ENCODE peak calls at places on chromosomes 7 and 10, in five cellular contexts. One of them, this sample, is unnamed.

GRCh38 chr10:51950996-51951392 is 251.6 kb upstream of the CSTF2T start:
- DNase-seq in sigmoid colon: no peak
- DNase-seq in upper lobe of right lung: no peak
- DNase-seq in AG04450: no peak
- DNase-seq in endothelial cell of umbilical vein: no peak
- DNase-seq in this sample: no peak

GRCh38 chr10:77899080-77899477 is 27.5 kb downstream of the DLG5 start:
- DNase-seq in sigmoid colon: no peak
- DNase-seq in upper lobe of right lung: no peak
- DNase-seq in AG04450: no peak
- DNase-seq in endothelial cell of umbilical vein: no peak
- DNase-seq in this sample: no peak

GRCh38 chr10:123560301-123561144 is 105.6 kb upstream of the GPR26 start:
- DNase-seq in sigmoid colon: peak
- DNase-seq in upper lobe of right lung: no peak
- DNase-seq in AG04450: no peak
- DNase-seq in endothelial cell of umbilical vein: no peak
- DNase-seq in this sample: peak

GRCh38 chr7:685540-685939 is 41.0 kb upstream of the DNAAF5 start:
- DNase-seq in sigmoid colon: no peak
- DNase-seq in upper lobe of right lung: no peak
- DNase-seq in AG04450: no peak
- DNase-seq in endothelial cell of umbilical vein: no peak
- DNase-seq in this sample: no peak

GRCh38 chr10:43198682-43199005 is 60.4 kb downstream of the CSGALNACT2 start:
- DNase-seq in sigmoid colon: peak
- DNase-seq in upper lobe of right lung: peak
- DNase-seq in AG04450: no peak
- DNase-seq in endothelial cell of umbilical vein: no peak
- DNase-seq in this sample: no peak

GRCh38 chr7:3861941-3862340 is 560.9 kb downstream of the SDK1 start:
- DNase-seq in sigmoid colon: peak
- DNase-seq in upper lobe of right lung: no peak
- DNase-seq in AG04450: peak
- DNase-seq in endothelial cell of umbilical vein: peak
- DNase-seq in this sample: no peak

GRCh38 chr7:138091073-138091472 is 14.8 kb downstream of the AKR1D1 start:
- DNase-seq in sigmoid colon: no peak
- DNase-seq in upper lobe of right lung: no peak
- DNase-seq in AG04450: no peak
- DNase-seq in endothelial cell of umbilical vein: no peak
- DNase-seq in this sample: no peak

GRCh38 chr7:98760201-98760651 is 109.6 kb downstream of the TMEM130 start:
- DNase-seq in sigmoid colon: no peak
- DNase-seq in upper lobe of right lung: no peak
- DNase-seq in AG04450: no peak
- DNase-seq in endothelial cell of umbilical vein: no peak
- DNase-seq in this sample: peak

GRCh38 chr10:89337493-89337892 is 9.7 kb downstream of the IFIT3 start:
- DNase-seq in sigmoid colon: no peak
- DNase-seq in upper lobe of right lung: no peak
- DNase-seq in AG04450: no peak
- DNase-seq in endothelial cell of umbilical vein: peak
- DNase-seq in this sample: no peak

GRCh38 chr7:83162402-83163256 is at the start of gene PCLO:
- DNase-seq in sigmoid colon: peak
- DNase-seq in upper lobe of right lung: peak
- DNase-seq in AG04450: no peak
- DNase-seq in endothelial cell of umbilical vein: peak
- DNase-seq in this sample: peak

GRCh38 chr10:17430647-17431355 is 23.6 kb downstream of the ST8SIA6 start:
- DNase-seq in sigmoid colon: peak
- DNase-seq in upper lobe of right lung: peak
- DNase-seq in AG04450: peak
- DNase-seq in endothelial cell of umbilical vein: peak
- DNase-seq in this sample: peak

GRCh38 chr10:66844176-66844947 is 81.5 kb upstream of the LRRTM3 start:
- DNase-seq in sigmoid colon: no peak
- DNase-seq in upper lobe of right lung: no peak
- DNase-seq in AG04450: no peak
- DNase-seq in endothelial cell of umbilical vein: no peak
- DNase-seq in this sample: no peak

GRCh38 chr10:122206471-122207065 is 64.5 kb upstream of the BTBD16 start:
- DNase-seq in sigmoid colon: no peak
- DNase-seq in upper lobe of right lung: no peak
- DNase-seq in AG04450: no peak
- DNase-seq in endothelial cell of umbilical vein: no peak
- DNase-seq in this sample: no peak

GRCh38 chr10:98135222-98135899 is 904 bp downstream of the R3HCC1L start:
- DNase-seq in sigmoid colon: no peak
- DNase-seq in upper lobe of right lung: no peak
- DNase-seq in AG04450: no peak
- DNase-seq in endothelial cell of umbilical vein: peak
- DNase-seq in this sample: no peak

GRCh38 chr10:3122486-3123205 is 49.9 kb downstream of the PITRM1 start:
- DNase-seq in sigmoid colon: no peak
- DNase-seq in upper lobe of right lung: no peak
- DNase-seq in AG04450: no peak
- DNase-seq in endothelial cell of umbilical vein: no peak
- DNase-seq in this sample: no peak

GRCh38 chr10:45154481-45154880 is 153.8 kb downstream of the ZNF22 start:
- DNase-seq in sigmoid colon: no peak
- DNase-seq in upper lobe of right lung: no peak
- DNase-seq in AG04450: no peak
- DNase-seq in endothelial cell of umbilical vein: no peak
- DNase-seq in this sample: no peak

GRCh38 chr10:9992656-9993055 is 1025.0 kb upstream of the CELF2 start:
- DNase-seq in sigmoid colon: no peak
- DNase-seq in upper lobe of right lung: no peak
- DNase-seq in AG04450: no peak
- DNase-seq in endothelial cell of umbilical vein: no peak
- DNase-seq in this sample: no peak

GRCh38 chr7:106006906-106007305 is 43.8 kb downstream of the CDHR3 start:
- DNase-seq in sigmoid colon: no peak
- DNase-seq in upper lobe of right lung: no peak
- DNase-seq in AG04450: no peak
- DNase-seq in endothelial cell of umbilical vein: no peak
- DNase-seq in this sample: no peak

GRCh38 chr10:80207768-80208385 is 2.5 kb upstream of the ANXA11 start:
- DNase-seq in sigmoid colon: peak
- DNase-seq in upper lobe of right lung: no peak
- DNase-seq in AG04450: no peak
- DNase-seq in endothelial cell of umbilical vein: no peak
- DNase-seq in this sample: no peak
- H3K4me3 ChIP-seq in sigmoid colon: peak
- H3K4me3 ChIP-seq in upper lobe of right lung: peak
- H3K4me3 ChIP-seq in AG04450: peak
- H3K4me3 ChIP-seq in endothelial cell of umbilical vein: peak
- H3K4me3 ChIP-seq in this sample: peak

GRCh38 chr10:32321016-32321631 is 25.8 kb downstream of the EPC1 start:
- DNase-seq in sigmoid colon: no peak
- DNase-seq in upper lobe of right lung: no peak
- DNase-seq in AG04450: no peak
- DNase-seq in endothelial cell of umbilical vein: no peak
- DNase-seq in this sample: no peak

GRCh38 chr10:32317795-32318194 is 29.2 kb downstream of the EPC1 start:
- DNase-seq in sigmoid colon: no peak
- DNase-seq in upper lobe of right lung: no peak
- DNase-seq in AG04450: no peak
- DNase-seq in endothelial cell of umbilical vein: peak
- DNase-seq in this sample: no peak

GRCh38 chr10:32315426-32315825 is 31.5 kb downstream of the EPC1 start:
- DNase-seq in sigmoid colon: no peak
- DNase-seq in upper lobe of right lung: no peak
- DNase-seq in AG04450: no peak
- DNase-seq in endothelial cell of umbilical vein: no peak
- DNase-seq in this sample: no peak

GRCh38 chr10:32314588-32314987 is 32.4 kb downstream of the EPC1 start:
- DNase-seq in sigmoid colon: no peak
- DNase-seq in upper lobe of right lung: no peak
- DNase-seq in AG04450: no peak
- DNase-seq in endothelial cell of umbilical vein: no peak
- DNase-seq in this sample: no peak

DNA sequence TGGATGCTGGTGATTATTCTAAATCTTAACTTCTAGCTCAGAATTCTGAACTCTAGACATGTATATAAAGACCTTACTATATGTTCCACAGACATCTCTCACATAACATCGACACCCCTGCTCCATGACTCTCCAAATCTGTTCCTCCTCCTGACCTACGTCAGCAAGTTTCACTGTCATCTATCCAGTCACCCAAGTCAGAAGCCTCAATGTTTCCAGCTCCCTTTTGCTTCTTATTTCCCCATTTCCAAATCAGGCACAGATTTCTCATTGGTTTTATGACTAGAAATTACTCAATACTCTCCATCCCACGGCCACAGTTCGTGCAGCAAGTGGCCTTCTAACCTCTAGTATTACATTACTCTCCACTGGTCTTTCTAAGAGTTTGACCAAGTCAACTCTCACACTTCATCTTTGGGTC is 28.5 kb downstream of the EPC1 start:
- DNase-seq in sigmoid colon: no peak
- DNase-seq in upper lobe of right lung: no peak
- DNase-seq in AG04450: no peak
- DNase-seq in endothelial cell of umbilical vein: no peak
- DNase-seq in this sample: no peak
- H3K27ac ChIP-seq in sigmoid colon: no peak
- H3K27ac ChIP-seq in upper lobe of right lung: no peak
- H3K27ac ChIP-seq in AG04450: no peak
- H3K27ac ChIP-seq in endothelial cell of umbilical vein: no peak
- H3K27ac ChIP-seq in this sample: peak

GRCh38 chr7:39609462-39610149 is 13.8 kb upstream of the RALA start:
- DNase-seq in sigmoid colon: no peak
- DNase-seq in upper lobe of right lung: peak
- DNase-seq in AG04450: no peak
- DNase-seq in endothelial cell of umbilical vein: peak
- DNase-seq in this sample: no peak
- H3K4me3 ChIP-seq in sigmoid colon: peak
- H3K4me3 ChIP-seq in upper lobe of right lung: peak
- H3K4me3 ChIP-seq in AG04450: peak
- H3K4me3 ChIP-seq in endothelial cell of umbilical vein: peak
- H3K4me3 ChIP-seq in this sample: peak

GRCh38 chr10:113126506-113127192 is 176.6 kb downstream of the TCF7L2 start:
- DNase-seq in sigmoid colon: peak
- DNase-seq in upper lobe of right lung: peak
- DNase-seq in AG04450: peak
- DNase-seq in endothelial cell of umbilical vein: peak
- DNase-seq in this sample: no peak

GRCh38 chr10:113129117-113129516 is 179.1 kb downstream of the TCF7L2 start:
- DNase-seq in sigmoid colon: no peak
- DNase-seq in upper lobe of right lung: no peak
- DNase-seq in AG04450: no peak
- DNase-seq in endothelial cell of umbilical vein: no peak
- DNase-seq in this sample: no peak

GRCh38 chr10:113127285-113128283 is 177.5 kb downstream of the TCF7L2 start:
- DNase-seq in sigmoid colon: no peak
- DNase-seq in upper lobe of right lung: no peak
- DNase-seq in AG04450: no peak
- DNase-seq in endothelial cell of umbilical vein: no peak
- DNase-seq in this sample: no peak

GRCh38 chr10:113131611-113132330 is 181.7 kb downstream of the TCF7L2 start:
- DNase-seq in sigmoid colon: no peak
- DNase-seq in upper lobe of right lung: no peak
- DNase-seq in AG04450: peak
- DNase-seq in endothelial cell of umbilical vein: peak
- DNase-seq in this sample: no peak

DNA sequence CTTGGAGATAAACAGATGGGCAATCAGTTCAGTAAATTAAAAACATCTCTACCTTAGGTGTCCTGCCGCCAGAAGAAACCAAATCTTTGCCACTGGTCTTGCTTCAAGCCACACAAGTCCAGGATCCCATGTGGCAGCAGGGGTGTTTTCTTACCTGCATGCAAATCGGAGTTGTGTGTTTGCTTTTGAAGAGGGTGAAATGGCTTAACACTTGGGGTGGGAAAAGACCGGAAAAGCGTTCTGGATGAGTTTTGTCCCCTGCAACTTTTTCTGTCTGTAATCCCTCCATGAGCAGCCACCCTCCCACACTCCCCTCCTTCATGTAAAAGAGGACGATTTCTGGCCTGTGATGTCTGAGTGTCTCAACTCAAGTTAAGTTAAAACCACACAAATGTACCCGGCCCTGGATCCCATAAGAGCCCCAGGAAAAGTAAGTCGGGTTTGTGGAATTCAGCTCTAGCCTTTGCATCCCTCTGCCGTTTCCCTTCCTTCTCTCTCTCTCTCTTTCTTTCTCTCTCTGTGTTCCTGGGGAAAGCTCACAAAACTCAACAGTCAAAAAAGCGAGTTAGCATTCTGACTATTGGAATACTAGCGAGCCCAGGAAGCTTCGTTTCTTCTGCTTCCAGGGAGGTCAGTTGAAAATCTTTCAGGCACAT is 178.5 kb downstream of the TCF7L2 start:
- DNase-seq in sigmoid colon: no peak
- DNase-seq in upper lobe of right lung: no peak
- DNase-seq in AG04450: no peak
- DNase-seq in endothelial cell of umbilical vein: no peak
- DNase-seq in this sample: no peak
- H3K27ac ChIP-seq in sigmoid colon: no peak
- H3K27ac ChIP-seq in upper lobe of right lung: no peak
- H3K27ac ChIP-seq in AG04450: no peak
- H3K27ac ChIP-seq in endothelial cell of umbilical vein: no peak
- H3K27ac ChIP-seq in this sample: peak